ENCODE peak calls at places on chromosome 10, in nine cellular contexts. One of them, this sample, is unnamed.

GRCh38 chr10:116784035-116784434 is 41.7 kb upstream of the HSPA12A start:
- ATAC-seq in lower lobe of right lung: no peak
- ATAC-seq in activated CD8-positive, alpha-beta T cell treated with anti-CD3 and anti-CD28 coated beads, Interleukin-2, amount 10 ng/mL, durations not matched to agents 7 days and 5 days: no peak
- ATAC-seq in CD8-positive, alpha-beta T cell: no peak
- ATAC-seq in naive thymus-derived CD4-positive, alpha-beta T cell: no peak
- ATAC-seq in RWPE2: no peak
- ATAC-seq in HepG2: no peak
- ATAC-seq in activated CD8-positive, alpha-beta memory T cell treated with anti-CD3 and anti-CD28 coated beads, Interleukin-2, amount 10 ng/mL, durations not matched to agents 7 days and 5 days: no peak
- ATAC-seq in T-cell: no peak
- ATAC-seq in this sample: no peak

GRCh38 chr10:35448687-35449662 is 112.7 kb downstream of the CCNY start:
- ATAC-seq in lower lobe of right lung: peak; percentile 23
- ATAC-seq in activated CD8-positive, alpha-beta T cell treated with anti-CD3 and anti-CD28 coated beads, Interleukin-2, amount 10 ng/mL, durations not matched to agents 7 days and 5 days: no peak
- ATAC-seq in CD8-positive, alpha-beta T cell: no peak
- ATAC-seq in naive thymus-derived CD4-positive, alpha-beta T cell: no peak
- ATAC-seq in RWPE2: peak; percentile 11
- ATAC-seq in HepG2: peak; percentile 79
- ATAC-seq in activated CD8-positive, alpha-beta memory T cell treated with anti-CD3 and anti-CD28 coated beads, Interleukin-2, amount 10 ng/mL, durations not matched to agents 7 days and 5 days: no peak
- ATAC-seq in T-cell: no peak
- ATAC-seq in this sample: no peak

GRCh38 chr10:124296121-124296812 is 122.5 kb downstream of the OAT start:
- ATAC-seq in lower lobe of right lung: no peak
- ATAC-seq in activated CD8-positive, alpha-beta T cell treated with anti-CD3 and anti-CD28 coated beads, Interleukin-2, amount 10 ng/mL, durations not matched to agents 7 days and 5 days: no peak
- ATAC-seq in CD8-positive, alpha-beta T cell: no peak
- ATAC-seq in naive thymus-derived CD4-positive, alpha-beta T cell: no peak
- ATAC-seq in RWPE2: peak; percentile 42
- ATAC-seq in HepG2: peak; percentile 44
- ATAC-seq in activated CD8-positive, alpha-beta memory T cell treated with anti-CD3 and anti-CD28 coated beads, Interleukin-2, amount 10 ng/mL, durations not matched to agents 7 days and 5 days: no peak
- ATAC-seq in T-cell: no peak
- ATAC-seq in this sample: no peak

GRCh38 chr10:104937528-104937927 is 296.4 kb downstream of the SORCS3 start:
- ATAC-seq in lower lobe of right lung: peak; percentile 9
- ATAC-seq in activated CD8-positive, alpha-beta T cell treated with anti-CD3 and anti-CD28 coated beads, Interleukin-2, amount 10 ng/mL, durations not matched to agents 7 days and 5 days: no peak
- ATAC-seq in CD8-positive, alpha-beta T cell: no peak
- ATAC-seq in naive thymus-derived CD4-positive, alpha-beta T cell: no peak
- ATAC-seq in RWPE2: peak; percentile 99
- ATAC-seq in HepG2: no peak
- ATAC-seq in activated CD8-positive, alpha-beta memory T cell treated with anti-CD3 and anti-CD28 coated beads, Interleukin-2, amount 10 ng/mL, durations not matched to agents 7 days and 5 days: no peak
- ATAC-seq in T-cell: no peak
- ATAC-seq in this sample: no peak

GRCh38 chr10:93707623-93708022 is 5.2 kb upstream of the FRA10AC1 start:
- ATAC-seq in lower lobe of right lung: no peak
- ATAC-seq in activated CD8-positive, alpha-beta T cell treated with anti-CD3 and anti-CD28 coated beads, Interleukin-2, amount 10 ng/mL, durations not matched to agents 7 days and 5 days: no peak
- ATAC-seq in CD8-positive, alpha-beta T cell: no peak
- ATAC-seq in naive thymus-derived CD4-positive, alpha-beta T cell: no peak
- ATAC-seq in RWPE2: no peak
- ATAC-seq in HepG2: no peak
- ATAC-seq in activated CD8-positive, alpha-beta memory T cell treated with anti-CD3 and anti-CD28 coated beads, Interleukin-2, amount 10 ng/mL, durations not matched to agents 7 days and 5 days: no peak
- ATAC-seq in T-cell: no peak
- ATAC-seq in this sample: peak; percentile 57

GRCh38 chr10:50796693-50797092 is 57.0 kb downstream of the ASAH2B start:
- ATAC-seq in lower lobe of right lung: no peak
- ATAC-seq in activated CD8-positive, alpha-beta T cell treated with anti-CD3 and anti-CD28 coated beads, Interleukin-2, amount 10 ng/mL, durations not matched to agents 7 days and 5 days: no peak
- ATAC-seq in CD8-positive, alpha-beta T cell: no peak
- ATAC-seq in naive thymus-derived CD4-positive, alpha-beta T cell: no peak
- ATAC-seq in RWPE2: no peak
- ATAC-seq in HepG2: no peak
- ATAC-seq in activated CD8-positive, alpha-beta memory T cell treated with anti-CD3 and anti-CD28 coated beads, Interleukin-2, amount 10 ng/mL, durations not matched to agents 7 days and 5 days: no peak
- ATAC-seq in T-cell: no peak
- ATAC-seq in this sample: no peak

GRCh38 chr10:133100706-133101463 is 13.2 kb downstream of the ADGRA1 start:
- ATAC-seq in lower lobe of right lung: peak; percentile 20
- ATAC-seq in activated CD8-positive, alpha-beta T cell treated with anti-CD3 and anti-CD28 coated beads, Interleukin-2, amount 10 ng/mL, durations not matched to agents 7 days and 5 days: peak; percentile 59
- ATAC-seq in CD8-positive, alpha-beta T cell: no peak
- ATAC-seq in naive thymus-derived CD4-positive, alpha-beta T cell: no peak
- ATAC-seq in RWPE2: peak; percentile 43
- ATAC-seq in HepG2: no peak
- ATAC-seq in activated CD8-positive, alpha-beta memory T cell treated with anti-CD3 and anti-CD28 coated beads, Interleukin-2, amount 10 ng/mL, durations not matched to agents 7 days and 5 days: no peak
- ATAC-seq in T-cell: peak; percentile 34
- ATAC-seq in this sample: peak; percentile 10

GRCh38 chr10:73159038-73159648 is 8.7 kb downstream of the ECD start:
- ATAC-seq in lower lobe of right lung: no peak
- ATAC-seq in activated CD8-positive, alpha-beta T cell treated with anti-CD3 and anti-CD28 coated beads, Interleukin-2, amount 10 ng/mL, durations not matched to agents 7 days and 5 days: peak; percentile 68
- ATAC-seq in CD8-positive, alpha-beta T cell: peak; percentile 71
- ATAC-seq in naive thymus-derived CD4-positive, alpha-beta T cell: peak; percentile 86
- ATAC-seq in RWPE2: no peak
- ATAC-seq in HepG2: peak; percentile 32
- ATAC-seq in activated CD8-positive, alpha-beta memory T cell treated with anti-CD3 and anti-CD28 coated beads, Interleukin-2, amount 10 ng/mL, durations not matched to agents 7 days and 5 days: peak; percentile 60
- ATAC-seq in T-cell: no peak
- ATAC-seq in this sample: no peak

GRCh38 chr10:97531401-97531985 is 32.8 kb downstream of the UBTD1 start:
- ATAC-seq in lower lobe of right lung: peak; percentile 35
- ATAC-seq in activated CD8-positive, alpha-beta T cell treated with anti-CD3 and anti-CD28 coated beads, Interleukin-2, amount 10 ng/mL, durations not matched to agents 7 days and 5 days: no peak
- ATAC-seq in CD8-positive, alpha-beta T cell: no peak
- ATAC-seq in naive thymus-derived CD4-positive, alpha-beta T cell: no peak
- ATAC-seq in RWPE2: peak; percentile 47
- ATAC-seq in HepG2: no peak
- ATAC-seq in activated CD8-positive, alpha-beta memory T cell treated with anti-CD3 and anti-CD28 coated beads, Interleukin-2, amount 10 ng/mL, durations not matched to agents 7 days and 5 days: no peak
- ATAC-seq in T-cell: no peak
- ATAC-seq in this sample: no peak

GRCh38 chr10:49471532-49471931 is 67.4 kb downstream of the ERCC6 start:
- ATAC-seq in lower lobe of right lung: no peak
- ATAC-seq in activated CD8-positive, alpha-beta T cell treated with anti-CD3 and anti-CD28 coated beads, Interleukin-2, amount 10 ng/mL, durations not matched to agents 7 days and 5 days: no peak
- ATAC-seq in CD8-positive, alpha-beta T cell: no peak
- ATAC-seq in naive thymus-derived CD4-positive, alpha-beta T cell: no peak
- ATAC-seq in RWPE2: no peak
- ATAC-seq in HepG2: no peak
- ATAC-seq in activated CD8-positive, alpha-beta memory T cell treated with anti-CD3 and anti-CD28 coated beads, Interleukin-2, amount 10 ng/mL, durations not matched to agents 7 days and 5 days: no peak
- ATAC-seq in T-cell: no peak
- ATAC-seq in this sample: no peak

GRCh38 chr10:97761331-97761865 is 10.4 kb downstream of the SFRP5 start:
- ATAC-seq in lower lobe of right lung: no peak
- ATAC-seq in activated CD8-positive, alpha-beta T cell treated with anti-CD3 and anti-CD28 coated beads, Interleukin-2, amount 10 ng/mL, durations not matched to agents 7 days and 5 days: no peak
- ATAC-seq in CD8-positive, alpha-beta T cell: no peak
- ATAC-seq in naive thymus-derived CD4-positive, alpha-beta T cell: no peak
- ATAC-seq in RWPE2: no peak
- ATAC-seq in HepG2: no peak
- ATAC-seq in activated CD8-positive, alpha-beta memory T cell treated with anti-CD3 and anti-CD28 coated beads, Interleukin-2, amount 10 ng/mL, durations not matched to agents 7 days and 5 days: no peak
- ATAC-seq in T-cell: no peak
- ATAC-seq in this sample: no peak

GRCh38 chr10:11875499-11876281 is 52.5 kb downstream of the PROSER2 start:
- ATAC-seq in lower lobe of right lung: peak; percentile 95
- ATAC-seq in activated CD8-positive, alpha-beta T cell treated with anti-CD3 and anti-CD28 coated beads, Interleukin-2, amount 10 ng/mL, durations not matched to agents 7 days and 5 days: no peak
- ATAC-seq in CD8-positive, alpha-beta T cell: no peak
- ATAC-seq in naive thymus-derived CD4-positive, alpha-beta T cell: no peak
- ATAC-seq in RWPE2: peak; percentile 84
- ATAC-seq in HepG2: peak; percentile 93
- ATAC-seq in activated CD8-positive, alpha-beta memory T cell treated with anti-CD3 and anti-CD28 coated beads, Interleukin-2, amount 10 ng/mL, durations not matched to agents 7 days and 5 days: no peak
- ATAC-seq in T-cell: no peak
- ATAC-seq in this sample: no peak

GRCh38 chr10:58023341-58024073 is 244.2 kb downstream of the IPMK start:
- ATAC-seq in lower lobe of right lung: no peak
- ATAC-seq in activated CD8-positive, alpha-beta T cell treated with anti-CD3 and anti-CD28 coated beads, Interleukin-2, amount 10 ng/mL, durations not matched to agents 7 days and 5 days: no peak
- ATAC-seq in CD8-positive, alpha-beta T cell: no peak
- ATAC-seq in naive thymus-derived CD4-positive, alpha-beta T cell: no peak
- ATAC-seq in RWPE2: peak; percentile 97
- ATAC-seq in HepG2: no peak
- ATAC-seq in activated CD8-positive, alpha-beta memory T cell treated with anti-CD3 and anti-CD28 coated beads, Interleukin-2, amount 10 ng/mL, durations not matched to agents 7 days and 5 days: no peak
- ATAC-seq in T-cell: no peak
- ATAC-seq in this sample: no peak

This sample was measured in stimulated activated memory B cell treated with anti-CD40 and anti-IgM and Interleukin-4, amounts not matched to agents 10 μg/mL and 1 μg/mL and 100 μg/mL, for 72 hours.